ENCODE peak calls at places on chromosomes 13 and 19, in ten cellular contexts. B, N, D, J, F, R, X, I, W and V are unnamed samples.

GRCh38 chr13:99373436-99373835 is 66.2 kb upstream of the GPR183 start:
- DNase-seq in B (no peak), N (no peak), D (no peak), J (no peak), F (no peak), R (no peak), X (no peak), I (no peak), W (no peak), V (peak)

GRCh38 chr13:23473236-23473635 is 39.7 kb upstream of the SACS start:
- DNase-seq in B (no peak), N (no peak), D (no peak), J (no peak), F (no peak), R (no peak), X (no peak), I (no peak), W (no peak), V (no peak)

GRCh38 chr19:47435883-47436417 is 16.6 kb upstream of the MEIS3 start:
- DNase-seq in B (no peak), N (no peak), D (no peak), J (no peak), F (no peak), R (no peak), X (no peak), I (no peak), W (no peak), V (no peak)

GRCh38 chr19:46828484-46828883 is 22.2 kb downstream of the AP2S1 start:
- DNase-seq in B (no peak), N (no peak), D (peak), J (no peak), F (no peak), R (no peak), X (no peak), I (no peak), W (no peak), V (no peak)

GRCh38 chr13:100652510-100652909 is 22.1 kb downstream of the TMTC4 start:
- DNase-seq in B (no peak), N (no peak), D (no peak), J (no peak), F (no peak), R (no peak), X (no peak), I (no peak), W (no peak), V (no peak)

GRCh38 chr13:76634431-76635191 is 251.6 kb downstream of the KCTD12 start:
- DNase-seq in B (no peak), N (no peak), D (no peak), J (no peak), F (no peak), R (no peak), X (no peak), I (no peak), W (no peak), V (no peak)

GRCh38 chr13:100773923-100774641 is 99.5 kb upstream of the TMTC4 start:
- DNase-seq in B (no peak), N (peak), D (no peak), J (no peak), F (no peak), R (no peak), X (no peak), I (no peak), W (no peak), V (no peak)

GRCh38 chr13:42056146-42056545 is 7.7 kb downstream of the DGKH start:
- DNase-seq in B (no peak), N (no peak), D (no peak), J (no peak), F (no peak), R (no peak), X (no peak), I (no peak), W (no peak), V (no peak)

GRCh38 chr13:33140161-33140560 is 123.9 kb downstream of the KL start:
- DNase-seq in B (no peak), N (no peak), D (no peak), J (no peak), F (no peak), R (no peak), X (no peak), I (no peak), W (no peak), V (no peak)

GRCh38 chr13:64347662-64348061 is 2882.5 kb downstream of the PCDH9 start:
- DNase-seq in B (no peak), N (no peak), D (peak), J (no peak), F (no peak), R (peak), X (no peak), I (no peak), W (no peak), V (no peak)

GRCh38 chr19:39325778-39326680 is 5.4 kb upstream of the LRFN1 start:
- DNase-seq in B (no peak), N (no peak), D (peak), J (no peak), F (no peak), R (no peak), X (no peak), I (no peak), W (no peak), V (no peak)

GRCh38 chr19:35265126-35265995 is 3.4 kb upstream of the USF2 start:
- DNase-seq in B (peak), N (no peak), D (no peak), J (no peak), F (no peak), R (no peak), X (peak), I (no peak), W (no peak), V (peak)

GRCh38 chr13:106916329-106916728 is 348.4 kb upstream of the ARGLU1 start:
- DNase-seq in B (no peak), N (no peak), D (peak), J (no peak), F (no peak), R (peak), X (no peak), I (no peak), W (no peak), V (no peak)

GRCh38 chr13:110561335-110562033 is at the start of gene RAB20:
- DNase-seq in B (peak), N (peak), D (peak), J (peak), F (peak), R (peak), X (peak), I (peak), W (no peak), V (peak)

GRCh38 chr19:1151917-1152601 is 22.0 kb downstream of the SBNO2 start:
- DNase-seq in B (peak), N (no peak), D (no peak), J (no peak), F (no peak), R (no peak), X (no peak), I (no peak), W (no peak), V (no peak)

GRCh38 chr13:101576977-101577376 is 124.5 kb downstream of the ITGBL1 start:
- DNase-seq in B (no peak), N (no peak), D (no peak), J (no peak), F (no peak), R (peak), X (no peak), I (no peak), W (no peak), V (no peak)

GRCh38 chr19:45630463-45630862 is 8.7 kb downstream of the EML2 start:
- DNase-seq in B (no peak), N (no peak), D (peak), J (no peak), F (peak), R (peak), X (no peak), I (no peak), W (peak), V (no peak)

GRCh38 chr19:49475995-49476880 is 2.2 kb downstream of the FLT3LG start:
- DNase-seq in B (no peak), N (no peak), D (no peak), J (no peak), F (no peak), R (peak), X (no peak), I (peak), W (no peak), V (no peak)
- TF ChIP-seq CTCF in B (peak), N (peak), D (peak), J (no peak), F (no peak), R (peak), X (peak), I (peak), W (peak), V (peak)

DNA sequence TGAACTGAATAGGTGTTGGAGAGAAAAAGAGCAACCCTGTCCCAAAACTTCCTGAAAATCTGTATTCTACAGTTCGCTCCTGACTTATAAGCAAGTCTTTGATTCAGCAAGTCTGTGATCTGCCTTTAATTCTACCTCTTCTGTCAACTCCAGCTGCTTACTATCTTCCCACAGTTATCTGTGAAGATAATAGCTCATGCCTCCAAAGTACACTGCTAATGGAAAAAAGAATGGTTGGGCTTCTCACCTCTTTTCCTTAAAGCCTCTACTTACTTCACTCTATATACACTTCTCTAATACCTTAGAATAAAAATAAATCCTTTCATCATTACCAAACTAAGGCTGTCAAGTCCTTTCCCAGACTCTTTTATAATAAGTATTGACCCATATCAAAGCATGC is 391.5 kb upstream of the MIR17HG start:
- DNase-seq in B (no peak), N (no peak), D (no peak), J (no peak), F (no peak), R (no peak), X (no peak), I (no peak), W (no peak), V (no peak)
- TF ChIP-seq CTCF in B (no peak), N (no peak), D (no peak), J (no peak), F (no peak), R (no peak), X (no peak), I (no peak), W (no peak), V (no peak)

GRCh38 chr19:4591296-4591695 is 31.8 kb upstream of the SEMA6B start:
- DNase-seq in B (no peak), N (no peak), D (no peak), J (no peak), F (no peak), R (no peak), X (no peak), I (no peak), W (no peak), V (no peak)

GRCh38 chr19:4592445-4592844 is 33.0 kb upstream of the SEMA6B start:
- DNase-seq in B (no peak), N (no peak), D (no peak), J (no peak), F (no peak), R (no peak), X (no peak), I (no peak), W (no peak), V (no peak)

GRCh38 chr19:4590559-4590958 is 31.1 kb upstream of the SEMA6B start:
- DNase-seq in B (no peak), N (no peak), D (no peak), J (no peak), F (no peak), R (no peak), X (no peak), I (no peak), W (no peak), V (no peak)

GRCh38 chr19:4587527-4587926 is 28.0 kb upstream of the SEMA6B start:
- DNase-seq in B (no peak), N (no peak), D (no peak), J (no peak), F (no peak), R (no peak), X (no peak), I (no peak), W (no peak), V (no peak)

DNA sequence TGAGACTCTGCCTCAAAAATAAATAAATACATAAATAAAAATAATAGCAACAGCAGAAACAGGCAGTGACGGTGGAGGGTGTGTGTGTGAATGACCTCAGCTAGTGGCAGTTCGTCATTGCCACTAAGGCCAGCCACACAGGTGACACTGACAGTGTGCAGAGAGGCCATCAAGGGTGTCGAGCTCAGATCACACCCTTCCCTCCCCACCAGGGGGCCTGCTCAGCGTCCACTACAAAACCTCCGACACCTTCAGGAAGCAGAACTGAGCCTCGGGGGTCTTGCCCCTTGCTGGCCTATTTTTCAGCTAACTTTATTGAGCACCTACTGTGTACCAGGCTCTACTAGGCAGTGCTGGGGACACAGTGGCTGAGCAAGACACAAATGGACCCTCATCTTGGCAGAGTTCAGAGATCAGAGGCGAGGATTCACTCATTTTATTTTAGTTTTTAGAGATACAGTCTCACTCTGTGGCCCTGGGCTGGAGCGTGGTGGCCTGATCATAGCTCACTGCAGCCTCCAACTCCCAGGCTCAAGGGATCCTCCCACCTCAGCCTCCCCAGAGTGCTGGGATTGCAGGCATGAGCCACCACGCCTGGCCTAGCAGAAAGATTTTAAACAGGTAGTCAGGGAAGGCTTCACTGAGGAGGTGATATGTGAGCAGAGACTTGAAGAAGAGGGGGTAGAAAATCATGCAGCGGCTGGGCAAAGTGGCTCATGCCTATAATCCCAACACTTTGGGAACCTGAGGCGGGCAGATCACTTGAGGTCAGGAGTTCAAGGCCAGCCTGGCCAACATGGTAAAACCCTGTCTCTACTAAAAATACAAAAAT is 30.3 kb upstream of the SEMA6B start:
- DNase-seq in B (peak), N (no peak), D (no peak), J (no peak), F (peak), R (no peak), X (no peak), I (peak), W (no peak), V (no peak)
- TF ChIP-seq CTCF in B (peak), N (peak), D (peak), J (no peak), F (peak), R (peak), X (no peak), I (peak), W (peak), V (peak)

GRCh38 chr13:27384285-27384684 is 40.1 kb upstream of the GTF3A start:
- DNase-seq in B (no peak), N (no peak), D (no peak), J (no peak), F (no peak), R (no peak), X (no peak), I (no peak), W (no peak), V (no peak)

GRCh38 chr13:27379694-27380596 is 44.5 kb upstream of the GTF3A start:
- DNase-seq in B (peak), N (no peak), D (peak), J (peak), F (peak), R (peak), X (peak), I (peak), W (no peak), V (no peak)

GRCh38 chr13:27381601-27382000 is 42.8 kb upstream of the GTF3A start:
- DNase-seq in B (no peak), N (no peak), D (no peak), J (no peak), F (no peak), R (no peak), X (no peak), I (no peak), W (no peak), V (no peak)

GRCh38 chr13:27379126-27379525 is 45.3 kb upstream of the GTF3A start:
- DNase-seq in B (no peak), N (no peak), D (no peak), J (no peak), F (no peak), R (no peak), X (no peak), I (no peak), W (no peak), V (no peak)

DNA sequence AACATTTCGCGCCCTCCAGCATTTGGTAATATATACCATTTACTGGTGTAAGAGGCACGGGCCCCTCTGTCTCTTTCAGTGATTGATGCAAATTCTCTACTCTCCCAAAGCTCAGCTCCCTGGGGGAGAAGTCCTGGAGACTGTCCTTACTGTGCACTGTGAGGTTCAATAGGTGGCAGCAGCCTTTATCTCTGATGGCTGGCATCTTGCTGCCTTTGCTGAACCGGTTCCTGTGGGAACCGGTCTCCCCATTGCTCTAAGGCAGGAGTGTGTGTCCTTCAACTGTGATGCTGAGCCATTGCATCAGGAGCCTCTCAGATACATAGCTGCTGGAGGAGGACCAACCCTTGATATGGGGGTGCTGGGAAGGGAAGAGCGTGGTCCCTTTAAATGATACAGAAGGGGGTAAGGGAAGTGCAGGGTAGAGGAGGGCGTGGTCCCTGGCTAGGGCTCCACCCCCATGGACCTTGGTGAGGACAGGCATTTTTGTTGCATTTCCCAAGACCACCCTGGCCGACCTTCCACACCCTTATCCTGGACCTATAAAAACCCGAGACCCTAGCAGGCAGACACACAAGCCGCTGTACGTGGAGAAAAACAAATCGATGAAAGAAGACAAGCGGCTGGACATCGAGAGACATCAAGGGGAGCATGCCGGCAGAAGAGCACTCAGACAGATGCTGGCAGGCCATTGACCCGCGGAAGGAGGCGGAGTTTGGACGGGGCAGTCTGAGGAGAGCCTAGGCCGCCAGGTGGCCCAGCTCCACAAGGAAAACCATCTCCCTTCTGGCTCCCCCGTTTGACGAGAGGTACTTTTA is 41.1 kb upstream of the GTF3A start:
- DNase-seq in B (no peak), N (no peak), D (no peak), J (no peak), F (no peak), R (no peak), X (no peak), I (no peak), W (no peak), V (no peak)
- TF ChIP-seq CTCF in B (no peak), N (no peak), D (no peak), J (no peak), F (no peak), R (no peak), X (no peak), I (no peak), W (no peak), V (no peak)

GRCh38 chr13:29106651-29107050 is 286.5 kb downstream of the MTUS2 start:
- DNase-seq in B (no peak), N (no peak), D (no peak), J (no peak), F (no peak), R (no peak), X (no peak), I (no peak), W (no peak), V (no peak)

GRCh38 chr13:29103036-29103800 is 283.1 kb downstream of the MTUS2 start:
- DNase-seq in B (no peak), N (no peak), D (no peak), J (no peak), F (no peak), R (no peak), X (no peak), I (no peak), W (no peak), V (no peak)

GRCh38 chr13:29110003-29110402 is 289.9 kb downstream of the MTUS2 start:
- DNase-seq in B (no peak), N (no peak), D (no peak), J (no peak), F (no peak), R (no peak), X (no peak), I (no peak), W (no peak), V (no peak)

GRCh38 chr13:29104461-29104860 is 284.3 kb downstream of the MTUS2 start:
- DNase-seq in B (no peak), N (no peak), D (no peak), J (no peak), F (no peak), R (no peak), X (no peak), I (no peak), W (no peak), V (no peak)

DNA sequence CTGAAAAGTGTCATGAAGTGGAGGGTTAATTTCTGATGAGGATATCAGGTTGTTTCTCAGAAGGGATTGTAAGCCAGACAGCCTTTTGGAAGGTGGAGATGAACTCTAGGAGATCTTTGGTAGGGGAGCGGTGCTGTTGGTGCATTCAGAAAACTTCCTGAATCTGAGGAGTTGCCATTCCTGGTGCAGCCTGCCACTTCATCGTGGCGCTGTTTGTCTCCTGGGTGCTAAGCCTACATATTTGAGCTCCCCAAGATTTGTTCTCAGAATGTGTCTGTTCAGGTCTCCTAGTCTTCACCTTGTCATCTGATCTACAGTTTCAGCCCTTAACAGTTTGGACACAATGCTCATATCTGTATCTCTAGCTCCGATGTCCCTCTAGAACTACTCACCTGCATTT is 285.6 kb downstream of the MTUS2 start:
- DNase-seq in B (no peak), N (no peak), D (no peak), J (no peak), F (no peak), R (no peak), X (no peak), I (no peak), W (no peak), V (no peak)
- TF ChIP-seq CTCF in B (no peak), N (no peak), D (peak), J (no peak), F (no peak), R (no peak), X (no peak), I (peak), W (no peak), V (no peak)